ENCODE peak calls at places on chromosome 10, in six cellular contexts. C, S, E, R, J and A are unnamed samples.

GRCh38 chr10:124470544-124471449 is 9.2 kb downstream of the LHPP start:
- DNase-seq in S (no peak), J (no peak), R (no peak), C (no peak), E (no peak), A (no peak)

GRCh38 chr10:64449603-64450002 is 928.4 kb downstream of the REEP3 start:
- DNase-seq in E (no peak), J (no peak), C (no peak), S (no peak), R (no peak), A (no peak)

GRCh38 chr10:28991738-28992270 is 297.1 kb upstream of the LYZL1 start:
- DNase-seq in E (peak), R (peak), J (no peak), C (peak), S (no peak), A (peak)

GRCh38 chr10:103661198-103661950 is 167.9 kb downstream of the NEURL1 start:
- DNase-seq in C (no peak), S (no peak), J (peak), E (peak), R (peak), A (peak)

GRCh38 chr10:33492914-33493313 is 158.4 kb upstream of the NRP1 start:
- DNase-seq in S (no peak), C (no peak), E (no peak), R (peak), J (no peak), A (no peak)

GRCh38 chr10:28360175-28360574 is 57.3 kb upstream of the MPP7 start:
- DNase-seq in R (no peak), E (no peak), C (no peak), S (no peak), J (no peak), A (no peak)

GRCh38 chr10:46318808-46319207 is 32.0 kb downstream of the ANTXRL start:
- DNase-seq in J (peak), C (no peak), S (no peak), R (no peak), E (no peak), A (no peak)

GRCh38 chr10:45154481-45154880 is 153.8 kb downstream of the ZNF22 start:
- DNase-seq in C (no peak), R (no peak), J (no peak), S (no peak), E (no peak), A (no peak)

GRCh38 chr10:117161386-117162033 is 23.4 kb upstream of the VAX1 start:
- DNase-seq in C (no peak), R (no peak), E (no peak), J (no peak), S (no peak), A (no peak)

GRCh38 chr10:117164878-117165556 is 26.9 kb upstream of the VAX1 start:
- DNase-seq in J (no peak), S (no peak), R (no peak), E (no peak), C (no peak), A (no peak)

GRCh38 chr10:117162093-117163021 is 24.3 kb upstream of the VAX1 start:
- DNase-seq in R (no peak), E (no peak), S (no peak), J (no peak), C (no peak), A (no peak)

GRCh38 chr10:117163954-117164292 is 25.9 kb upstream of the VAX1 start:
- DNase-seq in J (no peak), R (no peak), S (no peak), C (no peak), E (no peak), A (no peak)

DNA sequence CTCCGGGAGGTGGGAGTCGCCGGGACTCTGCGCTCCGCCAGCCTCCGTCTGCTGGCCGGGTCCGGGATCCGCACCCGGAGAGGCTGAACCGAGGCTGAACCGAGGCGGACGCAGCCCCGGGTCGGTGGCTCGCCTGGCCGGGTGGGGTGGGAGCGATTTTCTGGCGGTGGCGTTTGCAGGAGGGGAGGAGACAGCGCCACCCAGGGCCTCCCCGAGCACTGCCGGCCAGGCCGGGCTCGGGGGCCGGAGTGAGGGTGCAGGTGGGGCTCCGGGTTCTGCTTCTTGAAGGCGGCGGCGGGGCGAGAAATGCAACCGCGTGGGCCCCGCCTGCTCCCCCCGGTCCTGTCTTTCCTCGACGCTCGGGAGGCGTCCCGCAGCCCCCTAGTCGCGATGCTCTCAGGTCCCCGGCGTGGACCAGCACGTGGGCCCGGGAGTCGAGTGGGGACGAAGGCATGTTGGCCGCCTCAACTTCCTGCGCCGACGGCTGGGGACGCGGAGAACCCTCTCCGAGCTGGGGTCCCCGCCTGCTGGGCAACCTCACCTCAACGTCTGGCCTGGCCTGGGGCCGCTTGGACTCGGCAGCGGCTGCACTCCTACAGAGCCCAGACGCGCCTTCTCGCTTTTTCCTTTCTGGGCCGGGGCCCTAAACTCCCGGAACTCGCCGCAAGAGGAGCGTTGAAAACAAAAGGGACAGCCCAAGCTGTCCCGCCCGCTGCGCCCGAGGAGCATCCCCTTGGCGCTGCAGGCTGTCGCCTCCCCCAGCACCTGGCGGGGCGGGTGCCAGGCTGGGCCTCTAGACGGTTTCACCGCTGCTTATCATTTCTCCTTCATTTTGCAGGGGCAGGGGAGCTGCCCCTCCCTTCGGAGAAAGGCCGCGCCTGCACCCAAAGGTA is 25.2 kb upstream of the VAX1 start:
- DNase-seq in J (no peak), S (no peak), E (no peak), R (no peak), C (peak), A (no peak)
- TF ChIP-seq CTCF in J (no peak), S (no peak), E (no peak), R (no peak), C (peak), A (no peak)

DNA sequence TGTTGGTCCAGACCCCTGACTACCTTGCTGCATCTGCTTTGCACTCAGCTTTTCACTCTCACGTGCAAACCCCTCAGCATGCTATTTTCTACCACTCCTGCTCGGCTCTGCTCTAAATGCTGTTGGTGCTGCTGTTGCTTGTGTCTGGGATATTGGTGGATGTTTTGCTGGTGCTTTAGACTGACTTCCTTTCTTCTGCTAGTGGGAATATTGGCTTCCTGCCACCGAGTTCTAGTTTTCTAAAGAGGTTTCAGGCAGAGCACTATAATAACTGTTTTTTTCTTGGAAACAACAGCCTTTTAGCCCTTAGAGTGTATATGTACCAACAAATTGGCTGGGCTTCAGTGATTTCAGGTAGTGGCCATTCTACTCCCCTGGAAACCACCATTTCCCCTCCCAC is 27.8 kb downstream of the TMEM236 start:
- DNase-seq in E (no peak), S (no peak), J (no peak), R (peak), C (no peak), A (no peak)
- TF ChIP-seq CTCF in E (no peak), S (no peak), J (no peak), R (no peak), C (no peak), A (no peak)

DNA sequence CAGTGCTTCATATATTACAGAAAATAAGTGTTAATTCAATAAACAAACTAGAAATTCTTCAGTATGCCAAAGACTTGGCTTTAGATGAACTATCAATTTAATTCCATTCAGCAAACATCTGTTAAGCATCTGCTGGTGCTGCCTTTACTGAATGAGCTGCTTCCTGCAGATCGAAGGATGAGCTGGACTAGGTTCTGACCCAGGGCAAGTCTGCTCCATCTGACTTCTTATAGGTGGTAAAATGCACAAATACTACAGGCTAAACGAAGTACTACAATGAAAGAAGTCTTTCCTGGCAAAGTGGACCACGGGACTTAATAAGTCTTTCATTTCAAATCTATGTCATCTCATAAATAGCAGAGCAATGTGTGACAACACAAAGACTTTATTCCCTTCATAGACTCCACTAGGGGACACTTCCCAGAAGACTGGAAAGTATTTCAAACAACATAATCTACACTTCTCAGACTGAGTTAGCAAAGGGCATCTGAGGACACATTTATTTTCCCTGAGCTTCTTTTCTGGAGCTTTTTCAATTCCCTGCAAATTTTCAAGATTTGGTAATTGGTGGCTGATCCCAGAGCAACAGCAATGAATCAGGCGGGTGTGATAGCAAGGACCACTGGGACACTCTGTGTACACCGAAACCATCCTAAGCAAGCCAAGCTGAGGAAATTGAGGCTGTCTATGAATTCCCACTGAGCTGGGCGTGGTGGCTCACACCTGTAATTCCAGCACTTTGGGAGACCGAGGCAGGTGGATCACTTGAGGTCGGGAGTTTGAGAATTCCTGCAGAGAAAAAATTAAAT is 108.9 kb upstream of the FRMD4A start:
- DNase-seq in E (no peak), J (no peak), C (no peak), S (no peak), R (no peak), A (no peak)
- TF ChIP-seq CTCF in E (no peak), J (peak), C (peak), S (no peak), R (peak), A (no peak)

DNA sequence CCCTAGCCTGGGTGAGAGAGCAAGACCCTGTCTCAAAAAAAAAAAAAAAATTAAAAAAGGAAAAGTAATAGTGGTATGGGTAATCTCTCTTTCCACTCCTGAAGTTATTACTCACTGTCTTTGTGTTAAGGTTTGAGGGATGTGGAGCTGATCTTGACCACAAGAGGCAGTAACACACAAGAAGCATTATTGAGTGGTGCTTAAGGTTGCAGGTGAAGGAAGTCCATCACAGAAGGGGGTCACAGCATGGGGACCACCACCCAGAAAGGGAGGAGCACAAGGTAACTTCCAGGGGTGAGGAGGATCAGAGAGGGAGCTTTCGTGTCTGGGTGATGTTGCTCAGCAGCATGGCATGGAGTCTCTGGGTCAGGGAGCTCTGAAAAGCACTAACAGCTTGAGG is 100.2 kb upstream of the DNAJC1 start:
- DNase-seq in E (peak), C (no peak), S (no peak), J (no peak), R (peak), A (no peak)
- TF ChIP-seq CTCF in E (peak), C (peak), S (peak), J (peak), R (peak), A (peak)

GRCh38 chr10:116270691-116271592 is 2.1 kb downstream of the GFRA1 start:
- DNase-seq in R (no peak), J (no peak), E (peak), C (no peak), S (no peak), A (no peak)

GRCh38 chr10:116265686-116266085 is 7.3 kb downstream of the GFRA1 start:
- DNase-seq in C (no peak), R (no peak), E (no peak), J (no peak), S (no peak), A (no peak)

GRCh38 chr10:116269612-116270011 is 3.4 kb downstream of the GFRA1 start:
- DNase-seq in C (no peak), J (no peak), R (no peak), S (no peak), E (no peak), A (no peak)

GRCh38 chr10:116271593-116272496 is 1.2 kb downstream of the GFRA1 start:
- DNase-seq in E (peak), J (no peak), C (no peak), S (no peak), R (no peak), A (no peak)

DNA sequence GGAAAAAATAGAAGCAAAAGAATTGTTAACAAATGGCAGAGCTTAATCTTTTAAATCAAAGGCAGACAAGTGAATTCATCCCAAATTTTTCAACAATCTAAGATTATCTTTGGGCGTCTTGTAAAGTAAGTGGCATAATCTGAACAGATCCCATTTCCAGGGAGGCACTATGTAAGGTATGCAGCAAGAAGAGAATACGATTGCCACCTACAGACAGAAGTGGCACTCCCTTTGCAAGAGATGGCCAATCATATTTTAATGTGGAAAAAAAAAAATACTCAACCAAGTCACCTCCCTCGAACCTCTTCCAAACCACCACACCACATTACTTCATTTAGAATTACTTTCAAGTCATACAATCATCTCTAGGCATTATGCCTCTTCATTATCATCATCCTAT is 4.0 kb downstream of the GFRA1 start:
- DNase-seq in S (no peak), E (no peak), J (no peak), C (no peak), R (no peak), A (no peak)
- TF ChIP-seq CTCF in S (no peak), E (no peak), J (no peak), C (no peak), R (no peak), A (no peak)

DNA sequence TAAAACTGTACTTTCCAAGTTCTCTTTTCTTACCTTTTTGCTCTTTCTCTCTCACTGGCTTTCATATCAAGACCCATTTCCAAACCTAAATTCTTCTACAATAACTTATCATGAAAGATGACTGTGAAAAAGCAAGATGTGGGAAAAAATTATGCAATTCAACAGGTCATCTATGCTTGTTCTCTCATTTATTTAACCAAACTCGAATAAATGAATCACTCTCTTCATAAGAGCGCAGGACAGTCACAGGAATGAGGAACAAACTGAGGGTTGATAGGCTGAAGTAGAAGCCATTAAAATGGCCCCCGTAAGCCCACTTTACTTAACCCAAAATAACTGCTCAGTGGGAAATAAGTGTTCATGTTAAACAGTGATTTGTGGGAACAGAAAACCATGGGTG is 1289.7 kb upstream of the SORCS1 start:
- DNase-seq in S (no peak), R (peak), E (no peak), J (no peak), C (no peak), A (no peak)
- TF ChIP-seq CTCF in S (no peak), R (no peak), E (no peak), J (no peak), C (no peak), A (no peak)

GRCh38 chr10:86693721-86694369 is 25.5 kb downstream of the LDB3 start:
- DNase-seq in R (peak), J (peak), E (peak), C (no peak), S (no peak), A (peak)
- TF ChIP-seq CTCF in R (peak), J (peak), E (peak), C (peak), S (peak), A (peak)